ENCODE peak calls at places on chromosomes 7 and 10, in ten cellular contexts. F is endothelial cell; Y is RWPE1; B is NB4; V is Calu3; D is CD8-positive, alpha-beta T cell; T is GM12865; M is fibroblast of lung; G is kidney; J is Panc1. Z is an unnamed sample.

GRCh38 chr10:2280713-2281112 is 543.4 kb upstream of the ADARB2 start:
- DNase-seq in J (no peak), M (no peak), V (no peak), B (no peak), T (no peak), G (no peak), Y (no peak), D (no peak), F (no peak), Z (no peak)

GRCh38 chr7:120695848-120696247 is 162.1 kb downstream of the TSPAN12 start:
- DNase-seq in M (no peak), T (no peak), G (no peak), J (no peak), Y (no peak), D (no peak), F (no peak), B (no peak), V (no peak), Z (no peak)

GRCh38 chr10:131926253-131926652 is 25.4 kb downstream of the PPP2R2D start:
- DNase-seq in F (no peak), J (no peak), V (no peak), G (no peak), D (no peak), B (no peak), T (no peak), Y (no peak), M (no peak), Z (no peak)

GRCh38 chr10:130421909-130422308 is 285.7 kb downstream of the GLRX3 start:
- DNase-seq in M (no peak), Y (no peak), J (no peak), T (no peak), V (no peak), B (no peak), F (no peak), G (no peak), D (no peak), Z (no peak)

GRCh38 chr7:99362801-99363200 is 11.7 kb upstream of the ARPC1B start:
- DNase-seq in V (no peak), M (peak; percentile 93), Y (no peak), D (no peak), B (no peak), T (no peak), G (no peak), F (no peak), J (no peak), Z (no peak)

GRCh38 chr10:78830062-78830974 is 238.4 kb upstream of the ZMIZ1 start:
- DNase-seq in D (no peak), J (no peak), M (peak; percentile 44), B (no peak), Y (peak; percentile 23), G (no peak), F (no peak), T (no peak), V (no peak), Z (no peak)

GRCh38 chr10:74008212-74008731 is 10.4 kb downstream of the VCL start:
- DNase-seq in V (no peak), M (peak; percentile 90), F (no peak), B (no peak), D (no peak), Y (no peak), J (no peak), G (no peak), T (peak; percentile 62), Z (no peak)

GRCh38 chr10:12768156-12768731 is 233.3 kb downstream of the CCDC3 start:
- DNase-seq in J (peak; percentile 2), M (peak; percentile 79), Y (no peak), T (no peak), G (no peak), F (no peak), D (no peak), B (no peak), V (no peak), Z (no peak)

GRCh38 chr10:79929409-79929904 is 19.4 kb downstream of the SFTPD start:
- DNase-seq in Y (peak; percentile 61), V (peak; percentile 85), M (peak; percentile 51), J (peak; percentile 43), F (peak; percentile 90), G (peak; percentile 89), D (peak; percentile 80), T (peak; percentile 78), B (peak; percentile 79), Z (no peak)

GRCh38 chr10:91298224-91298862 is 77.9 kb downstream of the PCGF5 start:
- DNase-seq in B (peak; percentile 75), M (peak; percentile 83), D (peak; percentile 88), T (peak; percentile 89), G (peak; percentile 81), V (peak; percentile 71), J (peak; percentile 71), Y (peak; percentile 83), F (peak; percentile 83), Z (no peak)

GRCh38 chr10:30111340-30111980 is 52.1 kb upstream of the JCAD start:
- DNase-seq in G (no peak), D (no peak), J (no peak), F (no peak), T (no peak), M (peak; percentile 84), Y (no peak), B (no peak), V (no peak), Z (no peak)

GRCh38 chr10:73887038-73888015 is 13.0 kb upstream of the CAMK2G start:
- DNase-seq in V (peak; percentile 94), F (peak; percentile 30), D (no peak), Y (peak; percentile 93), J (no peak), M (peak; percentile 93), G (peak; percentile 92), B (no peak), T (no peak), Z (no peak)

GRCh38 chr7:142925413-142925812 is 8.1 kb downstream of the TRPV5 start:
- DNase-seq in D (no peak), Y (no peak), V (no peak), B (peak; percentile 14), M (no peak), G (no peak), T (peak; percentile 24), F (no peak), J (no peak), Z (no peak)
- TF ChIP-seq CTCF in D (no peak), Y (no peak), V (no peak), B (no peak), M (no peak), G (no peak), T (no peak), F (no peak), J (no peak), Z (no peak)

DNA sequence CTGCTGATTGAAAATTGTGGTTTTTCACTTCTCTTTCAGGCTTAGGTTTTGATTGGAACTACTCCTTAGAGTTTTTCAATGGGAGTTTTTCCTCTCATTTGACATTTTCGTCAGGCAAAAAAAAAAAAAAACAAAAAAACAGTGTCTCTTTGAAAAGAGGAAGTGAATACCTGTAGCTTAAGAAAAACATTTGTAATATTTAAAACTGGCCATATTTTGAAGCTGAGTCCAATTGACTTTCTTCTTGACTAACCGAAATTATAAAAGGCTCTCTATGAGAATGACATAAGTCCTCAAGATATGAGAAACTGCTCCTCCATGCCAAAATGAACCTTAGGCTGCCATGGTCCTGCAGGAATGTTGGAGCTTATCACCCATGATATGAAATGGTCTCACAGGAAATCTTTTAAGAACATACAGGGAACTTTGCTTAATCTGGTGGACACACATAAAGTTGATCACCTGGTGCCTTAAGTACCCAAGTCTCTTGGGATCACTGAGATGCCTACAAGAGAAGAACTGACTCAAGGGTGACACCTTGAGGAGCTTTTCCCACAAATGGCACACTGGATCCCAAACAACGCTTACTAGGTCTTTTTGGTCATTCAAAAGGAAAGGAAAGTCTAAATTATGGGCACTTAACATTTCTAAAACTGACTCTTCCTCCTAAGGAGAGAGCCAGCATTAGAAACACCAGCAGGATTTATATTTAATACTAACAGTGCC is 263.4 kb downstream of the CDC14C start:
- DNase-seq in G (no peak), J (no peak), M (no peak), D (no peak), T (peak; percentile 25), Y (no peak), F (no peak), B (peak; percentile 42), V (peak; percentile 3), Z (no peak)
- TF ChIP-seq CTCF in G (no peak), J (peak; percentile 24), M (no peak), D (no peak), T (peak; percentile 12), Y (no peak), F (no peak), B (peak; percentile 18), V (no peak), Z (no peak)

DNA sequence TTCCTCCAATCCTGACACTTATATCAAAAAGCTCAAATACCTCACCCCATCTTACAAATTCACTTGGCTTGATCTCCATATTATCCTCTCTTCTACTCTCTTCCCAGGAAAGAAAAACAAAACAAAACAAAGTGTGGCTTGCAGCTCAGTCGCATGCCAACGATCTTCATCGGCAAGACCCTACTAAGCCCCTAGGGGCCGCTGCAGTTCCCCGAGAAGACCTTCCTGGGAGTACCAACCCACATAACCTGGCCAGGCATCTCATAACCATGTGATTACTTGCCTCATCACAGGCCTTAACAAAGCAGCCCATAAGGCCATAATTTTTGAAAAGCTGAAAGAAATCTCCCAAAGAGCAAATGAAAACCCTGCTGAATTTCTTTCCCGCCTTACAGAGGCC is 103.7 kb downstream of the ZNF92 start:
- DNase-seq in T (peak; percentile 7), F (peak; percentile 22), G (no peak), J (no peak), V (no peak), M (no peak), D (no peak), Y (peak; percentile 25), B (peak; percentile 49), Z (no peak)
- TF ChIP-seq CTCF in T (no peak), F (peak; percentile 35), G (no peak), J (peak; percentile 74), V (no peak), M (no peak), D (no peak), Y (no peak), B (peak; percentile 35), Z (peak; percentile 36)

DNA sequence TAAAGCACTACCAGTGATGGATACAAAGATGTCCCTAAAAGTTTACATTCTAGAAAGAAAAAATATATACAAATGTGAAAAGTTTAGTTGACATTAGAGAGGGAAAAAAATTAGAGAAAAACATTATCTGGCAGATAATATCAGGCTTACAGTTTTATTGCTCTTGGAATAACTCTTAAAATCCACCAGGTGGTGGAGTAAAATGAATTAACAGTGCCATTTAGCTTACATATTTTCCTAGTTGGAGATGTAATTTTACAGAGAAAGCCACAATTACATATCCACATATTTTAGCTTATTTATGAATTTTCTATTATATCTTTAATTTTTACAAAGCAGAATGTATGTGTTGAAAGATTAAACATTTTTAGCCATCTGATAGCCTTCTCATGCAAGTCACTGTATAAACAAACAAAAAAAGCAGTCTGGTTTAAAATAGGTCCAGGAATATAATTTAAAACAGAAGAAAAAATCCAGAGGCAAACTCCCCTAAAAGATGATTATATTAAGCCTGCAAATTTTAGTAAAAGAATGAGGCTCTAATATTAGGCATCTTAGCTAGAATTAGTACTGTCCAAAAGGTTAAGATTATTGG is 6.5 kb downstream of the CABCOCO1 start:
- DNase-seq in B (no peak), V (no peak), G (no peak), M (no peak), D (no peak), J (no peak), F (no peak), T (no peak), Y (no peak), Z (no peak)
- TF ChIP-seq CTCF in B (no peak), V (no peak), G (no peak), M (no peak), D (no peak), J (peak; percentile 6), F (no peak), T (no peak), Y (no peak), Z (peak; percentile 77)

Z was measured in chondrocyte.